ENCODE peak calls at places on chromosomes 11 and 22, in five cellular contexts. O, R, T, S and N are unnamed samples.

GRCh38 chr11:2883717-2884423 is 1.7 kb downstream of the CDKN1C start:
- DNase-seq in T (no peak), S (no peak), R (no peak), O (no peak), N (no peak)

GRCh38 chr11:494761-495536 is 12.1 kb downstream of the RNH1 start:
- DNase-seq in S (no peak), O (no peak), T (peak; percentile 46), R (no peak), N (no peak)

GRCh38 chr11:94193288-94193687 is 64.6 kb downstream of the PANX1 start:
- DNase-seq in T (no peak), S (no peak), O (peak; percentile 42), R (peak; percentile 20), N (no peak)

GRCh38 chr11:78380615-78381029 is 37.0 kb downstream of the GAB2 start:
- DNase-seq in T (no peak), O (peak; percentile 55), S (no peak), R (peak; percentile 46), N (no peak)

GRCh38 chr11:76686261-76687079 is 15.9 kb upstream of the LRRC32 start:
- DNase-seq in T (no peak), O (no peak), S (no peak), R (no peak), N (no peak)

GRCh38 chr11:117284053-117284452 is 7.1 kb upstream of the BACE1-AS start:
- DNase-seq in T (no peak), R (no peak), S (no peak), O (no peak), N (no peak)

GRCh38 chr11:74472030-74472429 is 4.7 kb upstream of the KCNE3 start:
- DNase-seq in S (no peak), R (no peak), T (no peak), O (no peak), N (no peak)

GRCh38 chr11:45152740-45153595 is 6.5 kb downstream of the PRDM11 start:
- DNase-seq in O (no peak), S (no peak), T (peak; percentile 36), R (no peak), N (no peak)

GRCh38 chr11:94028436-94028835 is 7.3 kb downstream of the HEPHL1 start:
- DNase-seq in T (no peak), S (no peak), O (peak; percentile 67), R (no peak), N (no peak)

GRCh38 chr22:47213571-47214230 is 451.3 kb downstream of the TBC1D22A start:
- DNase-seq in T (peak; percentile 83), S (peak; percentile 28), R (no peak), O (no peak), N (no peak)

GRCh38 chr11:28735511-28735910 is 627.3 kb downstream of the METTL15 start:
- DNase-seq in R (no peak), T (no peak), O (no peak), S (no peak), N (no peak)

GRCh38 chr11:43905788-43906187 is 25.2 kb downstream of the ALKBH3 start:
- DNase-seq in O (no peak), T (no peak), S (no peak), R (no peak), N (no peak)

GRCh38 chr11:61699737-61700160 is 19.6 kb downstream of the DAGLA start:
- DNase-seq in T (no peak), S (no peak), O (no peak), R (no peak), N (no peak)

GRCh38 chr22:33271390-33272161 is 213.4 kb upstream of the SYN3 start:
- DNase-seq in S (no peak), T (no peak), O (no peak), R (peak; percentile 0), N (no peak)

GRCh38 chr11:35088226-35088625 is 50.7 kb upstream of the CD44 start:
- DNase-seq in T (no peak), O (no peak), S (no peak), R (no peak), N (no peak)

GRCh38 chr11:66325140-66325754 is 8.4 kb upstream of the CD248 start:
- DNase-seq in S (no peak), O (no peak), R (no peak), T (no peak), N (no peak)

GRCh38 chr11:125164422-125165110 is at the start of gene PKNOX2:
- DNase-seq in S (peak; percentile 64), O (peak; percentile 33), T (peak; percentile 93), R (peak; percentile 13), N (no peak)

GRCh38 chr22:38030311-38031133 is 26.7 kb upstream of the PICK1 start:
- DNase-seq in R (no peak), T (no peak), O (peak; percentile 43), S (no peak), N (no peak)

GRCh38 chr11:87463486-87464102 is 425.9 kb downstream of the TMEM135 start:
- DNase-seq in R (peak; percentile 29), T (no peak), O (no peak), S (no peak), N (peak; percentile 52)

GRCh38 chr11:114259124-114259526 is 37.1 kb upstream of the NNMT start:
- DNase-seq in R (no peak), S (no peak), T (no peak), O (no peak), N (no peak)

GRCh38 chr11:21634491-21634890 is 558.4 kb upstream of the ANO5 start:
- DNase-seq in S (no peak), O (no peak), T (no peak), R (no peak), N (no peak)

GRCh38 chr11:79209540-79210266 is 231.1 kb downstream of the TENM4 start:
- DNase-seq in O (no peak), R (no peak), S (no peak), T (no peak), N (no peak)

GRCh38 chr22:37998543-37998942 is 14.2 kb upstream of the SOX10 start:
- DNase-seq in R (peak; percentile 7), T (no peak), O (no peak), S (no peak), N (no peak)

GRCh38 chr11:19666951-19667350 is 45.7 kb upstream of the NAV2 start:
- DNase-seq in R (no peak), O (no peak), T (no peak), S (no peak), N (no peak)

GRCh38 chr11:102186836-102187235 is 76.6 kb downstream of the YAP1 start:
- DNase-seq in O (peak; percentile 54), R (no peak), T (no peak), S (no peak), N (no peak)

GRCh38 chr11:88579466-88579865 is 241.9 kb upstream of the CTSC start:
- DNase-seq in T (no peak), O (no peak), R (no peak), S (no peak), N (no peak)

GRCh38 chr11:92886243-92886905 is 83.1 kb upstream of the MTNR1B start:
- DNase-seq in O (peak; percentile 33), R (peak; percentile 38), S (no peak), T (peak; percentile 62), N (peak; percentile 31)

GRCh38 chr22:31286360-31287255 is 5.7 kb downstream of the PIK3IP1 start:
- DNase-seq in O (peak; percentile 78), S (peak; percentile 67), R (no peak), T (no peak), N (no peak)

GRCh38 chr11:68839953-68840641 is 1.6 kb downstream of the CPT1A start:
- DNase-seq in R (peak; percentile 7), O (no peak), S (no peak), T (no peak), N (no peak)

GRCh38 chr11:6481924-6482275 is 599 bp downstream of the TIMM10B start:
- DNase-seq in T (no peak), O (no peak), R (no peak), S (no peak), N (no peak)

GRCh38 chr11:12241401-12241800 is 131.0 kb downstream of the MICAL2 start:
- DNase-seq in O (no peak), T (no peak), R (no peak), S (no peak), N (no peak)

GRCh38 chr11:2002042-2002776 is 4.6 kb upstream of the H19 start:
- DNase-seq in R (no peak), T (no peak), S (no peak), O (no peak), N (no peak)

GRCh38 chr11:96162816-96163499 is 180.0 kb downstream of the MAML2 start:
- DNase-seq in O (peak; percentile 97), T (no peak), R (peak; percentile 48), S (no peak), N (no peak)

GRCh38 chr11:65429724-65430405 is 7.3 kb downstream of the NEAT1 start:
- DNase-seq in S (no peak), T (no peak), O (peak; percentile 84), R (peak; percentile 70), N (no peak)

GRCh38 chr11:96061730-96062524 is 138.0 kb upstream of the MTMR2 start:
- DNase-seq in S (peak; percentile 50), R (peak; percentile 40), T (no peak), O (peak; percentile 27), N (no peak)

GRCh38 chr11:575996-576756 is at the start of gene PHRF1:
- DNase-seq in T (peak; percentile 96), O (peak; percentile 91), R (peak; percentile 76), S (peak; percentile 96), N (no peak)

GRCh38 chr11:88131764-88132470 is 43.3 kb downstream of the RAB38 start:
- DNase-seq in T (no peak), S (no peak), R (peak; percentile 3), O (no peak), N (no peak)

GRCh38 chr11:64008283-64008931 is 22.2 kb downstream of the OTUB1 start:
- DNase-seq in O (no peak), S (no peak), T (no peak), R (no peak), N (no peak)

GRCh38 chr11:122556605-122557004 is 98.9 kb upstream of the UBASH3B start:
- DNase-seq in S (peak; percentile 9), R (no peak), T (peak; percentile 81), O (no peak), N (no peak)